ENCODE peak calls at places on chromosomes 13 and 19, in five cellular contexts. One of them, this sample, is unnamed.

GRCh38 chr19:6425732-6426686 is 1.4 kb upstream of the KHSRP start:
- DNase-seq in left lung: no peak
- DNase-seq in body of pancreas: no peak
- DNase-seq in GM12864: no peak
- DNase-seq in trophoblast cell: no peak
- DNase-seq in this sample: no peak

GRCh38 chr13:46181799-46182490 is at the start of gene LCP1:
- DNase-seq in trophoblast cell: peak
- DNase-seq in GM12864: peak
- DNase-seq in left lung: peak
- DNase-seq in body of pancreas: peak
- DNase-seq in this sample: no peak

GRCh38 chr19:4375620-4376228 is 24.6 kb downstream of the SH3GL1 start:
- DNase-seq in left lung: no peak
- DNase-seq in trophoblast cell: peak
- DNase-seq in body of pancreas: peak
- DNase-seq in GM12864: no peak
- DNase-seq in this sample: peak

GRCh38 chr13:41780736-41781708 is 179.9 kb downstream of the VWA8 start:
- DNase-seq in body of pancreas: peak
- DNase-seq in left lung: no peak
- DNase-seq in GM12864: no peak
- DNase-seq in trophoblast cell: peak
- DNase-seq in this sample: no peak

GRCh38 chr13:79679334-79679733 is 198.4 kb downstream of the NDFIP2 start:
- DNase-seq in GM12864: peak
- DNase-seq in body of pancreas: peak
- DNase-seq in left lung: no peak
- DNase-seq in trophoblast cell: peak
- DNase-seq in this sample: peak

GRCh38 chr19:17255150-17255621 is 9.4 kb downstream of the USHBP1 start:
- DNase-seq in left lung: no peak
- DNase-seq in GM12864: no peak
- DNase-seq in trophoblast cell: peak
- DNase-seq in body of pancreas: peak
- DNase-seq in this sample: no peak

GRCh38 chr13:91381371-91381770 is 17.1 kb upstream of the GPC5 start:
- DNase-seq in GM12864: no peak
- DNase-seq in left lung: no peak
- DNase-seq in body of pancreas: no peak
- DNase-seq in trophoblast cell: no peak
- DNase-seq in this sample: no peak

GRCh38 chr13:79776538-79776937 is 295.6 kb downstream of the NDFIP2 start:
- DNase-seq in GM12864: no peak
- DNase-seq in trophoblast cell: no peak
- DNase-seq in left lung: no peak
- DNase-seq in body of pancreas: no peak
- DNase-seq in this sample: no peak

GRCh38 chr13:28117689-28118377 is 17.5 kb upstream of the FLT3 start:
- DNase-seq in GM12864: no peak
- DNase-seq in left lung: no peak
- DNase-seq in trophoblast cell: no peak
- DNase-seq in body of pancreas: peak
- DNase-seq in this sample: no peak

GRCh38 chr19:55467236-55468053 is 2.9 kb upstream of the C19orf85 start:
- DNase-seq in trophoblast cell: peak
- DNase-seq in body of pancreas: peak
- DNase-seq in left lung: peak
- DNase-seq in GM12864: no peak
- DNase-seq in this sample: peak

GRCh38 chr19:40400521-40400920 is 10.5 kb upstream of the HIPK4 start:
- DNase-seq in left lung: no peak
- DNase-seq in GM12864: no peak
- DNase-seq in body of pancreas: no peak
- DNase-seq in trophoblast cell: no peak
- DNase-seq in this sample: no peak

GRCh38 chr19:18514800-18515682 is 6.8 kb downstream of the ELL start:
- DNase-seq in GM12864: no peak
- DNase-seq in left lung: peak
- DNase-seq in body of pancreas: peak
- DNase-seq in trophoblast cell: peak
- DNase-seq in this sample: no peak

GRCh38 chr13:19643652-19644051 is 10.2 kb downstream of the MPHOSPH8 start:
- DNase-seq in GM12864: no peak
- DNase-seq in left lung: no peak
- DNase-seq in body of pancreas: no peak
- DNase-seq in trophoblast cell: no peak
- DNase-seq in this sample: no peak

GRCh38 chr19:18097993-18098890 is 664 bp downstream of the MAST3 start:
- DNase-seq in left lung: no peak
- DNase-seq in body of pancreas: no peak
- DNase-seq in GM12864: no peak
- DNase-seq in trophoblast cell: no peak
- DNase-seq in this sample: no peak

GRCh38 chr19:13060233-13060963 is 42.3 kb downstream of the LYL1 start:
- DNase-seq in GM12864: no peak
- DNase-seq in body of pancreas: no peak
- DNase-seq in trophoblast cell: no peak
- DNase-seq in left lung: no peak
- DNase-seq in this sample: no peak
- H3K4me3 ChIP-seq in GM12864: no peak
- H3K4me3 ChIP-seq in body of pancreas: no peak
- H3K4me3 ChIP-seq in trophoblast cell: no peak
- H3K4me3 ChIP-seq in left lung: peak
- H3K4me3 ChIP-seq in this sample: peak

DNA sequence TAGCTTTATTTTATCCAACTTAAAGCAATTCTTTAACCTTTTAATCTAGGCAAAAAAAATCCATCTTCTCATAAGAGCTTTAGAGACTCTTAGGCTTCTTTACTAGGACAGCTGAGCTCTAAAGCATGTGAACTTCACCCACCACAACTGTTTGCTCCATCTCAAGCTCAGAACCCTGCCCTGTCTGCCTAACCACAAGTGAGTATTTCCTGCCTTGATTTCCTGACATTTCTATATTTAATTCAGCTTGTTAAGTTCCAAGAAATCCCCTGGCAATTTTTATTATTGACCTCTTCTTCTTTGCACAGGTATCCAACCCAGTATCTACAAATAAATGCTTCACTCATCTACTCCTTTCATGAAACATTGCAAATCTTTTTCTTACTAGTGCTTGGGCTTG is 21.1 kb upstream of the CEACAM21 start:
- DNase-seq in GM12864: no peak
- DNase-seq in body of pancreas: no peak
- DNase-seq in left lung: no peak
- DNase-seq in trophoblast cell: no peak
- DNase-seq in this sample: no peak
- H3K4me3 ChIP-seq in GM12864: no peak
- H3K4me3 ChIP-seq in body of pancreas: no peak
- H3K4me3 ChIP-seq in left lung: no peak
- H3K4me3 ChIP-seq in trophoblast cell: no peak
- H3K4me3 ChIP-seq in this sample: no peak

GRCh38 chr13:48511621-48512232 is 21.2 kb downstream of the RCBTB2 start:
- DNase-seq in left lung: no peak
- DNase-seq in body of pancreas: no peak
- DNase-seq in trophoblast cell: no peak
- DNase-seq in GM12864: no peak
- DNase-seq in this sample: no peak
- H3K4me3 ChIP-seq in left lung: no peak
- H3K4me3 ChIP-seq in body of pancreas: no peak
- H3K4me3 ChIP-seq in trophoblast cell: no peak
- H3K4me3 ChIP-seq in GM12864: no peak
- H3K4me3 ChIP-seq in this sample: no peak

DNA sequence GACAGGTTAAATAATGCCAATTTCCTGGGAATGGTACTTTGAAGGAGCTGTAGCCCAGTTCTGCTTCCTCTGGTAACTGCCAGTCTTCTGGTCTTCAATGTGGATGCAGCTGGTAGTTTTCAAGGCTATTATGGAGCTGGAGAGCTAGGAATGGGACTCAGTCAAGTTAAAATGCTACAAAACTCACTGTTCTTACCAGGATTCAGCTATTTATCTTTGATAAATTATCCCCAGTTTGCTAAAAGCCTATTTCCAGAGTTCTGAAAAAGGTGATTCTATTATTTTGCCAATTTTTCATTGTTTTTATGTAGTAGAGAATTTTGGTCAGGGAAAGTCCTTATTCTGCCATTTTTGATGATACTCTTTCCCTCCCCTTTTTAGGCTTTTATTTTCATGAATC is 40.7 kb downstream of the GARRE1 start:
- DNase-seq in GM12864: no peak
- DNase-seq in left lung: no peak
- DNase-seq in body of pancreas: no peak
- DNase-seq in trophoblast cell: no peak
- DNase-seq in this sample: no peak
- H3K4me3 ChIP-seq in GM12864: no peak
- H3K4me3 ChIP-seq in left lung: no peak
- H3K4me3 ChIP-seq in body of pancreas: no peak
- H3K4me3 ChIP-seq in trophoblast cell: no peak
- H3K4me3 ChIP-seq in this sample: no peak

GRCh38 chr13:108760129-108760528 is 130.7 kb downstream of the MYO16 start:
- DNase-seq in left lung: no peak
- DNase-seq in body of pancreas: no peak
- DNase-seq in trophoblast cell: no peak
- DNase-seq in GM12864: no peak
- DNase-seq in this sample: no peak

DNA sequence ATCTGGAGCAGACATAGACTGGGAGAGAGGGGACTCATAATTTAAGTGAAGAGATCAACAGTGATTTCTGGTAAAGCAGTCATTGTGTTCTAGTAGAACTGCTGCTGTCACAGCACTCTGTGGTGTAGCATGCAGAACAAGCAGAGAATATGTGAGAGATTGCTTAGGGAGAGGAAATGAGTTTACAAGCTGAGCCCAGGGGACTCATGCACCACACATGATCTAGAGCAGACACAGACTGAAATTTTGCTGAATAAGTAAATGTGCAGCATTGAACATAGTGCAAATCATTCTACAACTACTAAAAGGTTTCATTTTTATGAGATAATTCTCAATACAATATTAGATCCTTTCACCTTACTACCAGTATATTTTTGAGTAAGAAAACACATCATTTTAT is 125.7 kb downstream of the MYO16 start:
- DNase-seq in body of pancreas: peak
- DNase-seq in left lung: no peak
- DNase-seq in trophoblast cell: no peak
- DNase-seq in GM12864: no peak
- DNase-seq in this sample: no peak
- H3K4me3 ChIP-seq in body of pancreas: no peak
- H3K4me3 ChIP-seq in left lung: no peak
- H3K4me3 ChIP-seq in trophoblast cell: no peak
- H3K4me3 ChIP-seq in GM12864: no peak
- H3K4me3 ChIP-seq in this sample: no peak

GRCh38 chr19:1082928-1083816 is 12.0 kb downstream of the POLR2E start:
- DNase-seq in body of pancreas: no peak
- DNase-seq in left lung: peak
- DNase-seq in GM12864: no peak
- DNase-seq in trophoblast cell: no peak
- DNase-seq in this sample: no peak
- H3K4me3 ChIP-seq in body of pancreas: peak
- H3K4me3 ChIP-seq in left lung: peak
- H3K4me3 ChIP-seq in GM12864: no peak
- H3K4me3 ChIP-seq in trophoblast cell: no peak
- H3K4me3 ChIP-seq in this sample: no peak

DNA sequence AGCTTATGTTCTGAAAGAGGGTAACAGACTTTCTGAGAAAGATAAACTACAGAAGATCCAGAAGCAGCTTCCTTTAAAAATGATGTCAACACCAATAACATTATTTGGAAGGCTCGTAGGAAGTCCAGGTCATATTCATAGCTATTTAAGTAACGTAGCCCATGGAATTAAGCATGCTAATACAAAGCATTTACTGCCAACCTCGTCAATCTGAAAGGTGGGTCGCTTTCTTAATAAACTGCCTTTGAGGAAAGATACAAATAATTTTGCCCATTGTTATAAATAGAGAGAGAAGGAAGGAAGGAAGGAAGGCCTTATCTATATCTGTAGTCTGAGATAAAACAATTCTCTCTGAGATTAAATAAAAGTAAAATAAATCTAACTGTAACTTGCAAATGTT is 80.3 kb downstream of the STARD13 start:
- DNase-seq in GM12864: no peak
- DNase-seq in trophoblast cell: no peak
- DNase-seq in body of pancreas: no peak
- DNase-seq in left lung: no peak
- DNase-seq in this sample: no peak
- H3K4me3 ChIP-seq in GM12864: no peak
- H3K4me3 ChIP-seq in trophoblast cell: no peak
- H3K4me3 ChIP-seq in body of pancreas: no peak
- H3K4me3 ChIP-seq in left lung: peak
- H3K4me3 ChIP-seq in this sample: peak

DNA sequence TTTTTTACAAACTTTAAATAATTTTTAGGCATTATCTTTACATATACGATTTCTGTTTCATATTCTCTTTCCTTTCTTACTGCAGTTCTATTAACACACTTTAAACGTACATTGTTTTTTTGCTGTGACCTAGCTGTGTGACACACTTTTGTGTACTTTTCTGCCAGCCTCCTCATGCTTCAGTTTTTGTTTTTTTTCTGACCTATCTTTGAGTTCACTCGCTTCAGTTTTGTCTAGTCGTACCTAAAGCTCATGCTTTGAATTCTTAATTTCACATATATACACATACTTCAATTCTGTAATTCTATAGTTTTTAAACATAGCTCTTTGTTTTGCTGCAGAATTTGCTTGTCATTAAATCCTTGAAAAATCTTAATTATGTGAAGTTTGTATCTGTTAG is 150.4 kb downstream of the PDS5B start:
- DNase-seq in left lung: no peak
- DNase-seq in trophoblast cell: no peak
- DNase-seq in body of pancreas: no peak
- DNase-seq in GM12864: no peak
- DNase-seq in this sample: no peak
- H3K4me3 ChIP-seq in left lung: no peak
- H3K4me3 ChIP-seq in trophoblast cell: no peak
- H3K4me3 ChIP-seq in body of pancreas: no peak
- H3K4me3 ChIP-seq in GM12864: no peak
- H3K4me3 ChIP-seq in this sample: peak

This sample was measured in ascending aorta.